ENCODE peak calls at places on chromosomes 13 and 19, in five cellular contexts. N is fibroblast of lung, T is substantia nigra, L is A549, M is SJCRH30. Y is an unnamed sample.

GRCh38 chr19:485583-486236 is 10.6 kb upstream of the MADCAM1 start:
- DNase-seq in N (no peak), T (peak), L (no peak), M (peak), Y (peak)

GRCh38 chr13:51230473-51231105 is 8.4 kb downstream of the FAM124A start:
- DNase-seq in L (no peak), M (no peak), N (peak), T (peak), Y (no peak)

GRCh38 chr19:45340899-45341453 is 426 bp downstream of the KLC3 start:
- DNase-seq in T (no peak), N (peak), L (no peak), M (no peak), Y (no peak)

GRCh38 chr19:35460608-35461007 is 12.6 kb downstream of the FFAR2 start:
- DNase-seq in M (no peak), N (no peak), T (no peak), L (no peak), Y (no peak)

GRCh38 chr19:29499261-29499920 is 26.4 kb upstream of the VSTM2B start:
- DNase-seq in N (no peak), T (no peak), M (no peak), L (no peak), Y (no peak)

GRCh38 chr13:34137200-34137599 is 319.3 kb downstream of the RFC3 start:
- DNase-seq in N (no peak), T (no peak), L (no peak), M (no peak), Y (no peak)

GRCh38 chr13:78786399-78786879 is 127.5 kb upstream of the OBI1 start:
- DNase-seq in T (no peak), M (peak), L (no peak), N (no peak), Y (no peak)

GRCh38 chr13:47094734-47095434 is 198.0 kb upstream of the HTR2A start:
- DNase-seq in N (no peak), L (no peak), M (no peak), T (no peak), Y (no peak)

GRCh38 chr13:20461481-20461859 is 64.2 kb downstream of the CRYL1 start:
- DNase-seq in M (no peak), N (no peak), L (no peak), T (no peak), Y (no peak)

GRCh38 chr19:48969276-48970138 is 4.4 kb downstream of the FTL start:
- DNase-seq in L (peak), T (no peak), M (peak), N (no peak), Y (no peak)

GRCh38 chr19:55080121-55080914 is 4.6 kb downstream of the EPS8L1 start:
- DNase-seq in N (peak), M (no peak), L (peak), T (no peak), Y (no peak)

GRCh38 chr13:107650081-107650701 is 565.1 kb downstream of the LIG4 start:
- DNase-seq in M (peak), L (no peak), N (peak), T (peak), Y (peak)

GRCh38 chr19:38266070-38266469 is 1.7 kb downstream of the SPINT2 start:
- DNase-seq in L (no peak), N (no peak), T (no peak), M (peak), Y (no peak)

GRCh38 chr13:39971526-39971925 is 316.1 kb downstream of the COG6 start:
- DNase-seq in M (no peak), N (no peak), T (no peak), L (no peak), Y (no peak)

GRCh38 chr19:3335431-3336350 is 30.7 kb upstream of the NFIC start:
- DNase-seq in T (peak), M (no peak), N (peak), L (no peak), Y (no peak)
- H3K27ac ChIP-seq in T (no peak), M (no peak), N (peak), L (peak), Y (no peak)

GRCh38 chr19:16575282-16575681 is 3.1 kb upstream of the SLC35E1 start:
- DNase-seq in L (no peak), M (no peak), N (no peak), T (no peak), Y (no peak)

GRCh38 chr19:16575861-16576689 is 3.9 kb upstream of the SLC35E1 start:
- DNase-seq in N (no peak), M (no peak), L (no peak), T (no peak), Y (no peak)

GRCh38 chr19:16576690-16577530 is 4.7 kb upstream of the SLC35E1 start:
- DNase-seq in T (no peak), M (no peak), N (no peak), L (no peak), Y (no peak)

GRCh38 chr19:16579381-16579780 is 7.2 kb upstream of the SLC35E1 start:
- DNase-seq in T (no peak), N (no peak), M (no peak), L (no peak), Y (no peak)

GRCh38 chr19:16577531-16578052 is 5.4 kb upstream of the SLC35E1 start:
- DNase-seq in T (no peak), M (no peak), L (no peak), N (no peak), Y (no peak)
- H3K27ac ChIP-seq in T (no peak), M (no peak), L (no peak), N (no peak), Y (no peak)

GRCh38 chr13:111212517-111212873 is 97.4 kb downstream of the ARHGEF7 start:
- DNase-seq in M (no peak), T (no peak), L (no peak), N (no peak), Y (no peak)
- H3K27ac ChIP-seq in M (no peak), T (peak), L (no peak), N (no peak), Y (no peak)

GRCh38 chr13:109780880-109781383 is 5.5 kb downstream of the IRS2 start:
- DNase-seq in T (no peak), M (no peak), N (no peak), L (no peak), Y (no peak)
- H3K27ac ChIP-seq in T (peak), M (no peak), N (no peak), L (peak), Y (peak)

DNA sequence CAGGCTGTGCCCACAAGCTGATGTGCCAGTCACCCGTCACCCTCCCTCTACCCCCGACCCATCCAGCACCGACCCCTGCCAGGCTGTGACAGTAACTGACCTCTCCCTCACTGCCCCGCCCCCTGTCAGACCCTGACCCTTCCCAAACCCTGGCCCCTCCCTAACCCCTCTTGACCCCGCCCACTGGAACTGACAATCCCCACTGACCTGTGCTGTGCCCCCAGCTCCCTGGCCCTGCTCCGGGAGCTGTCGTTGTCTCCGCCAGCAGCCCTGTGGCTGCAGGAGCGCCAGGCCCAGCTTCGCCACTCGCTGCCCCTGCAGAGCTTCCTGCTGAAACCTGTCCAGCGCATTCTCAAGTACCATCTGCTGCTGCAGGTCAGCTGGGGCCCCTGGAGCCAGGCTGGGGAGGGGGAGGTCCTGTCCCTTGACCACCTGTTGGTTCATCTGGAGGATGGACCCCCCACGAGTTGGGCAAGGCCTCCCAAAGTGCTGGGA is 4.2 kb downstream of the PLEKHG2 start:
- DNase-seq in N (no peak), M (peak), T (no peak), L (no peak), Y (no peak)
- H3K27ac ChIP-seq in N (no peak), M (no peak), T (no peak), L (no peak), Y (no peak)

GRCh38 chr19:3184847-3185481 is 766 bp upstream of the NCLN start:
- DNase-seq in T (peak), L (peak), M (peak), N (no peak), Y (peak)
- H3K27ac ChIP-seq in T (peak), L (peak), M (peak), N (peak), Y (peak)

DNA sequence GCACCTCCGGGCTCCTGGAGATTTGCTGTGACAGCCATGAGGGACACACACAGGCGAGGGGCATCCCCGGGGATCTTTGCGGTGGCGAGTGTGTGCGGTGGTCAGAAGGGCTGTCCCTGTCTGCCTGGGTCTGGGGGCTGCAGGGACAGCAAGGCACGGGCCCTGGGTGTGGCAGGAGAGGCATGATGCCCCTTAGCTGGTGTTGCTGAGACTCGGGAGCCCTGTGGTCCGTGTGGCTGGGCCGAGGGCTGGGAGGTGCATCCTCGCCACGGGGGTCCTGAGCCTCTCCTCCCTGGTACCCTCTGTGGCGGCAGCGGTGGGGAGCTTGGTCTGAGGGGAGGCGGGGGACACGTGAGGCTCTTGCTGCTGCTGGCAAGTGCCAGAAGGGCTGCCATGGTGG is 6.6 kb upstream of the MEX3D start:
- DNase-seq in N (no peak), M (no peak), L (no peak), T (no peak), Y (no peak)
- H3K27ac ChIP-seq in N (no peak), M (no peak), L (no peak), T (no peak), Y (no peak)

Y was measured in caudate nucleus.